ENCODE peak calls at places on chromosomes 12 and 14, in ten cellular contexts. N is naive thymus-derived CD4-positive, alpha-beta T cell; P is amniotic stem cell; T is HEK293T; H is NT2/D1; M is activated CD4-positive, CD25-positive, alpha-beta regulatory T cell; D is left lobe of liver; S is NCI-H1436; F is substantia nigra; L is activated naive CD8-positive, alpha-beta T cell treated with anti-CD3 and anti-CD28 coated beads, Interleukin-2, amount 50 U/mL, for 24 hours. Z is an unnamed sample.

GRCh38 chr12:121357331-121357730 is 5.1 kb upstream of the ANAPC5 start:
- DNase-seq in H (no peak), L (no peak), P (no peak), S (no peak), T (no peak), N (no peak), M (no peak), F (no peak), D (no peak), Z (no peak)

GRCh38 chr12:113005759-113006158 is 27.4 kb downstream of the OAS2 start:
- DNase-seq in M (no peak), D (no peak), F (no peak), N (no peak), P (no peak), L (no peak), H (no peak), S (peak), T (no peak), Z (no peak)

GRCh38 chr14:68823434-68824206 is 30.8 kb upstream of the ZFP36L1 start:
- DNase-seq in T (no peak), L (no peak), H (no peak), F (no peak), M (no peak), P (no peak), S (no peak), D (peak), N (no peak), Z (peak)

GRCh38 chr14:76997257-76997970 is 31.1 kb downstream of the IRF2BPL start:
- DNase-seq in L (no peak), M (no peak), N (no peak), S (no peak), T (no peak), H (no peak), P (no peak), D (no peak), F (no peak), Z (no peak)

GRCh38 chr12:106669216-106669615 is 86.4 kb downstream of the RFX4 start:
- DNase-seq in T (no peak), H (no peak), F (no peak), P (no peak), N (no peak), D (no peak), M (no peak), L (no peak), S (no peak), Z (no peak)

GRCh38 chr12:70744133-70744532 is 106.9 kb upstream of the PTPRB start:
- DNase-seq in P (no peak), M (no peak), L (no peak), D (no peak), T (no peak), F (no peak), S (no peak), N (no peak), H (no peak), Z (no peak)

GRCh38 chr14:50395448-50395847 is 1.2 kb downstream of the CDKL1 start:
- DNase-seq in M (no peak), L (no peak), D (no peak), P (no peak), F (no peak), H (no peak), T (no peak), N (no peak), S (no peak), Z (no peak)

GRCh38 chr14:91283666-91284065 is 39.2 kb upstream of the GPR68 start:
- DNase-seq in F (no peak), M (no peak), P (no peak), H (no peak), S (no peak), T (no peak), D (no peak), N (no peak), L (no peak), Z (no peak)

GRCh38 chr14:59123975-59124374 is 64.5 kb upstream of the DAAM1 start:
- DNase-seq in N (no peak), L (no peak), H (no peak), P (no peak), S (peak), M (no peak), F (no peak), D (no peak), T (no peak), Z (no peak)

GRCh38 chr14:102528441-102529170 is 19.0 kb upstream of the ANKRD9 start:
- DNase-seq in F (no peak), P (no peak), S (no peak), H (no peak), T (no peak), D (no peak), N (no peak), L (no peak), M (no peak), Z (no peak)

GRCh38 chr12:123929869-123930583 is 42.6 kb downstream of the CCDC92 start:
- DNase-seq in D (no peak), L (no peak), F (no peak), H (no peak), T (no peak), P (no peak), S (no peak), N (no peak), M (no peak), Z (no peak)

GRCh38 chr14:76710093-76711010 is 50.9 kb upstream of the VASH1 start:
- DNase-seq in H (no peak), M (no peak), D (peak), F (no peak), N (no peak), P (peak), L (peak), T (peak), S (peak), Z (peak)

GRCh38 chr12:117026343-117026742 is 72.9 kb downstream of the TESC start:
- DNase-seq in D (peak), S (no peak), M (no peak), P (no peak), H (no peak), T (no peak), F (no peak), N (no peak), L (no peak), Z (no peak)

GRCh38 chr12:109994262-109995175 is 1.6 kb downstream of the GIT2 start:
- DNase-seq in T (no peak), L (no peak), N (no peak), M (no peak), F (no peak), H (no peak), S (no peak), D (no peak), P (no peak), Z (no peak)

Z was measured in HepG2.